ENCODE peak calls at places on chromosomes 2 and 18, in seven cellular contexts. I, Q, X, W, M, H and J are unnamed samples.

GRCh38 chr2:165417009-165417408 is 52.5 kb upstream of the CSRNP3 start:
- DNase-seq in M (no peak), I (no peak), W (no peak), Q (no peak), X (no peak), H (no peak), J (no peak)

GRCh38 chr18:76467371-76468190 is 27.5 kb downstream of the ZNF516 start:
- DNase-seq in I (no peak), X (no peak), W (no peak), M (no peak), H (no peak), Q (peak), J (no peak)

GRCh38 chr2:171244466-171244969 is 83.8 kb upstream of the TLK1 start:
- DNase-seq in I (no peak), W (peak), H (no peak), X (no peak), M (peak), Q (no peak), J (no peak)

GRCh38 chr2:128630974-128631697 is 312.5 kb upstream of the HS6ST1 start:
- DNase-seq in W (no peak), M (no peak), I (no peak), Q (no peak), X (no peak), H (no peak), J (no peak)

GRCh38 chr18:76827205-76827885 is 5.0 kb downstream of the ZNF236 start:
- DNase-seq in W (no peak), H (no peak), Q (peak), X (no peak), I (no peak), M (no peak), J (no peak)

GRCh38 chr2:120847700-120848321 is 112.1 kb downstream of the GLI2 start:
- DNase-seq in X (no peak), I (peak), H (no peak), W (peak), Q (no peak), M (no peak), J (no peak)

GRCh38 chr2:67616749-67617148 is 219.6 kb downstream of the ETAA1 start:
- DNase-seq in X (peak), H (no peak), I (peak), M (no peak), W (peak), Q (peak), J (no peak)

GRCh38 chr2:150341982-150342680 is 145.3 kb downstream of the RND3 start:
- DNase-seq in W (no peak), I (no peak), Q (no peak), M (no peak), H (no peak), X (no peak), J (no peak)

GRCh38 chr2:120963997-120964396 is 228.3 kb downstream of the GLI2 start:
- DNase-seq in Q (no peak), H (no peak), I (no peak), X (no peak), W (peak), M (no peak), J (no peak)

GRCh38 chr2:10369269-10370255 is 66.9 kb downstream of the HPCAL1 start:
- DNase-seq in H (no peak), W (no peak), Q (no peak), M (no peak), X (no peak), I (no peak), J (no peak)

GRCh38 chr2:79946046-79946445 is 358.5 kb downstream of the LRRTM1 start:
- DNase-seq in X (no peak), I (no peak), M (no peak), W (no peak), Q (no peak), H (no peak), J (no peak)

GRCh38 chr2:215499330-215499729 is 63.5 kb upstream of the FN1 start:
- DNase-seq in M (no peak), W (peak), H (no peak), X (no peak), Q (no peak), I (no peak), J (no peak)

GRCh38 chr18:79917351-79918088 is 33.9 kb downstream of the SLC66A2 start:
- DNase-seq in I (no peak), X (no peak), Q (no peak), W (no peak), M (no peak), H (no peak), J (no peak)

GRCh38 chr18:68177807-68178702 is 536.9 kb downstream of the TMX3 start:
- DNase-seq in H (peak), M (peak), I (peak), X (no peak), W (peak), Q (no peak), J (peak)

GRCh38 chr2:63538409-63538808 is 49.9 kb downstream of the WDPCP start:
- DNase-seq in X (no peak), H (no peak), Q (no peak), M (no peak), W (no peak), I (no peak), J (no peak)

GRCh38 chr2:63539416-63540162 is 48.7 kb downstream of the WDPCP start:
- DNase-seq in Q (no peak), M (no peak), H (no peak), I (no peak), W (no peak), X (no peak), J (no peak)

GRCh38 chr2:63545023-63545422 is 43.3 kb downstream of the WDPCP start:
- DNase-seq in W (no peak), I (no peak), H (no peak), M (no peak), Q (no peak), X (no peak), J (no peak)

GRCh38 chr2:63544017-63544627 is 44.2 kb downstream of the WDPCP start:
- DNase-seq in Q (peak), I (peak), M (no peak), X (no peak), W (peak), H (no peak), J (no peak)
- TF ChIP-seq CTCF in Q (peak), I (peak), M (peak), X (peak), W (peak), H (peak), J (peak)

GRCh38 chr2:72561621-72562318 is 264.1 kb downstream of the EXOC6B start:
- DNase-seq in H (no peak), Q (no peak), X (no peak), I (peak), M (peak), W (peak), J (peak)

GRCh38 chr2:72562451-72563153 is 263.2 kb downstream of the EXOC6B start:
- DNase-seq in M (no peak), I (peak), X (no peak), W (no peak), H (no peak), Q (no peak), J (no peak)
- TF ChIP-seq CTCF in M (no peak), I (no peak), X (no peak), W (no peak), H (no peak), Q (no peak), J (no peak)

GRCh38 chr2:89851583-89851905 is 1160.1 kb downstream of the RPIA start:
- DNase-seq in X (no peak), Q (no peak), W (no peak), I (no peak), M (no peak), H (no peak), J (no peak)

GRCh38 chr2:89849731-89850130 is 1158.3 kb downstream of the RPIA start:
- DNase-seq in H (no peak), I (no peak), M (no peak), Q (no peak), W (no peak), X (no peak), J (no peak)

GRCh38 chr2:89848763-89849162 is 1157.3 kb downstream of the RPIA start:
- DNase-seq in X (no peak), Q (no peak), H (no peak), I (no peak), W (no peak), M (no peak), J (no peak)

GRCh38 chr2:89850881-89851582 is 1159.6 kb downstream of the RPIA start:
- DNase-seq in W (no peak), H (no peak), M (no peak), X (no peak), I (no peak), Q (no peak), J (no peak)

GRCh38 chr2:89850481-89850880 is 1159.0 kb downstream of the RPIA start:
- DNase-seq in H (no peak), I (no peak), M (no peak), Q (no peak), W (no peak), X (no peak), J (no peak)
- TF ChIP-seq CTCF in H (no peak), I (no peak), M (no peak), Q (no peak), W (no peak), X (no peak), J (no peak)

GRCh38 chr18:710418-711300 is 1.8 kb downstream of the ENOSF1 start:
- DNase-seq in Q (no peak), W (no peak), H (no peak), X (no peak), M (no peak), I (no peak), J (no peak)

GRCh38 chr18:712401-713134 is at the start of gene ENOSF1:
- DNase-seq in Q (peak), H (no peak), W (peak), I (peak), X (peak), M (no peak), J (no peak)

GRCh38 chr18:713135-713490 is 683 bp upstream of the ENOSF1 start:
- DNase-seq in X (no peak), Q (no peak), H (no peak), M (no peak), W (no peak), I (no peak), J (no peak)

GRCh38 chr18:711330-711692 is 1.1 kb downstream of the ENOSF1 start:
- DNase-seq in X (no peak), M (no peak), W (no peak), Q (no peak), H (no peak), I (peak), J (no peak)

DNA sequence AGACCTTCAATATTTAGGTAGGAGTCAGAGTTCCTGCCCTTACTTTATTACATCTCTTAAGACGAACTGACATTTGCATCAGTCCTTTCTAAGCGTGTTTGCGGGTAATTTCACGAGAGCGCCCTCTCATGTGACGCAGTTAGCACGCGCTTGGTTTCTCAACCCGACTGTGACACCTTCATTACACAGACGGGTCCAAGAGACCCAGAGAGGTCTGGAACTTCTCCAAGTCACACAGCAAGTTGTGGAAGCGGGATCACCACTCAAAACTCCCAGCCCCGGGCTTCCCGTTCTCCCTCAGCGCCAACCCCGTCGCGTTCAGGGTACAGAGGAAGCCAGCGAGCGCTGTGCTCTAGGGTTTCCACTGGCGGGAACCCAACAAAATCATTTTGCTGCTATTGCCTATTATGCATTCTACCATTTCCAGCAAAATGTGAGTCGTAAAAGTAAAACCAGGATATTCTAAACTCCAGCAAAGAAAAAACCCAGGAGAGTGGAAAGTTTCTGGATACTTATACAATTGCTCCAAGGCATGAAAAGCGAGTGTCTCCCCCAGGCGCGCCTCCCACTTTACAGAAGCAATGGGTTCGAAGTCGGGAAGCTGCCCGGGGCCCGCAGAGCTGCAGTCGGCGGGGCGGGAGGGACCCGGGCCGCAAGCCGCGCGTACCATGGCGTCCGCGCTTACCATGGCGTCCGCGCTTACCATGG is 583 bp downstream of the ENOSF1 start:
- DNase-seq in X (peak), W (peak), H (no peak), I (peak), M (peak), Q (peak), J (peak)
- TF ChIP-seq CTCF in X (no peak), W (peak), H (no peak), I (peak), M (no peak), Q (peak), J (peak)

DNA sequence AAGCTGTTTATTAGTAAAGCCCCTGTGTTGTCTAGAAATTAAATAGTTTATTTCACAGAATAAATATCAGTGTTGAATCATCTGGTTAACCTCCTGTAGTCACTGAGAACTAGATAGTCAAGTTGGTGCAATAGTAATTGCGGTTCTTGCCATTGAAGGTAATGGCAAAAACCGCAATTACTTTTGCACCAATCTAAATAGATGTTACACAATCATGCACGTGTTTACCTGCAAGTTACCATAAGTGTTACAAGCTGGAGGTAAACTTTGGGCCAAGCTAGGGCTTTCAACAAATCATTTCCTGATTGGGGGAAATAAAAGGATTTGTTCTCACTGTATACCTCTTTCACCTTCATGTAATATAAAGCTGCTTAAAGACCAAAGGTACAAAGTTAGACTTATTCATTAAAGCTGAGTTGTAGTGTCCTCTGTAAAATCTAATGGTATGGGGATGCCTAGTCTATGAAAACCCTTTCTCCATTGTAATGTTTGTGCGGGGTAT is 24.8 kb downstream of the SLC20A1 start:
- DNase-seq in H (no peak), Q (no peak), W (no peak), M (no peak), I (no peak), X (no peak), J (no peak)
- TF ChIP-seq CTCF in H (no peak), Q (no peak), W (no peak), M (no peak), I (no peak), X (no peak), J (no peak)